ENCODE peak calls at places on chromosomes 11 and 22, in five cellular contexts. J is psoas muscle; D is Panc1; R is fibroblast of lung; G is CD4-positive, alpha-beta T cell. V is an unnamed sample.

GRCh38 chr11:73348838-73349237 is 27.4 kb upstream of the RELT start:
- DNase-seq in R (no peak), G (no peak), D (no peak), J (no peak), V (no peak)

GRCh38 chr11:27909386-27909785 is 198.6 kb downstream of the KIF18A start:
- DNase-seq in D (no peak), G (no peak), J (no peak), R (no peak), V (no peak)

GRCh38 chr11:73194593-73194992 is 23.5 kb upstream of the P2RY2 start:
- DNase-seq in G (no peak), D (no peak), J (peak; percentile 19), R (no peak), V (no peak)

GRCh38 chr11:48020092-48020755 is 39.9 kb downstream of the PTPRJ start:
- DNase-seq in R (no peak), D (no peak), J (no peak), G (no peak), V (no peak)

GRCh38 chr11:68271023-68271780 is 571 bp downstream of the C11orf24 start:
- DNase-seq in D (peak; percentile 18), R (peak; percentile 85), G (peak; percentile 55), J (peak; percentile 75), V (peak; percentile 61)

GRCh38 chr11:94782446-94782845 is 14.3 kb downstream of the AMOTL1 start:
- DNase-seq in R (no peak), D (no peak), J (no peak), G (no peak), V (no peak)

GRCh38 chr22:50027639-50028537 is 15.3 kb upstream of the IL17REL start:
- DNase-seq in R (peak; percentile 9), J (no peak), G (peak; percentile 41), D (no peak), V (no peak)

GRCh38 chr11:107777094-107777493 is 65.2 kb upstream of the SLN start:
- DNase-seq in D (no peak), J (no peak), G (no peak), R (no peak), V (no peak)

GRCh38 chr11:123300874-123301695 is 106.0 kb upstream of the CLMP start:
- DNase-seq in G (no peak), J (no peak), D (peak; percentile 48), R (peak; percentile 63), V (peak; percentile 42)

GRCh38 chr22:43400449-43400848 is 11.4 kb upstream of the MPPED1 start:
- DNase-seq in G (no peak), D (no peak), R (no peak), J (no peak), V (no peak)

GRCh38 chr22:39384750-39385480 is 14.7 kb upstream of the TAB1 start:
- DNase-seq in D (no peak), R (no peak), J (no peak), G (no peak), V (no peak)

GRCh38 chr22:37752189-37753061 is 55.3 kb upstream of the GCAT start:
- DNase-seq in D (peak; percentile 58), J (peak; percentile 97), R (peak; percentile 90), G (no peak), V (peak; percentile 47)

GRCh38 chr11:66332371-66333219 is 3.6 kb downstream of the RIN1 start:
- DNase-seq in G (no peak), D (no peak), R (no peak), J (peak; percentile 34), V (no peak)

GRCh38 chr11:29435421-29435820 is 581.4 kb downstream of the KCNA4 start:
- DNase-seq in J (no peak), R (peak; percentile 37), D (no peak), G (no peak), V (no peak)

GRCh38 chr11:61531033-61531432 is 22.5 kb downstream of the LRRC10B start:
- DNase-seq in R (no peak), D (no peak), G (no peak), J (no peak), V (no peak)

GRCh38 chr11:128720522-128720985 is 26.7 kb downstream of the FLI1 start:
- DNase-seq in J (no peak), D (no peak), G (peak; percentile 33), R (peak; percentile 62), V (no peak)

GRCh38 chr11:3920148-3920852 is 64.8 kb downstream of the STIM1 start:
- DNase-seq in G (peak; percentile 53), J (peak; percentile 65), R (peak; percentile 78), D (no peak), V (no peak)

DNA sequence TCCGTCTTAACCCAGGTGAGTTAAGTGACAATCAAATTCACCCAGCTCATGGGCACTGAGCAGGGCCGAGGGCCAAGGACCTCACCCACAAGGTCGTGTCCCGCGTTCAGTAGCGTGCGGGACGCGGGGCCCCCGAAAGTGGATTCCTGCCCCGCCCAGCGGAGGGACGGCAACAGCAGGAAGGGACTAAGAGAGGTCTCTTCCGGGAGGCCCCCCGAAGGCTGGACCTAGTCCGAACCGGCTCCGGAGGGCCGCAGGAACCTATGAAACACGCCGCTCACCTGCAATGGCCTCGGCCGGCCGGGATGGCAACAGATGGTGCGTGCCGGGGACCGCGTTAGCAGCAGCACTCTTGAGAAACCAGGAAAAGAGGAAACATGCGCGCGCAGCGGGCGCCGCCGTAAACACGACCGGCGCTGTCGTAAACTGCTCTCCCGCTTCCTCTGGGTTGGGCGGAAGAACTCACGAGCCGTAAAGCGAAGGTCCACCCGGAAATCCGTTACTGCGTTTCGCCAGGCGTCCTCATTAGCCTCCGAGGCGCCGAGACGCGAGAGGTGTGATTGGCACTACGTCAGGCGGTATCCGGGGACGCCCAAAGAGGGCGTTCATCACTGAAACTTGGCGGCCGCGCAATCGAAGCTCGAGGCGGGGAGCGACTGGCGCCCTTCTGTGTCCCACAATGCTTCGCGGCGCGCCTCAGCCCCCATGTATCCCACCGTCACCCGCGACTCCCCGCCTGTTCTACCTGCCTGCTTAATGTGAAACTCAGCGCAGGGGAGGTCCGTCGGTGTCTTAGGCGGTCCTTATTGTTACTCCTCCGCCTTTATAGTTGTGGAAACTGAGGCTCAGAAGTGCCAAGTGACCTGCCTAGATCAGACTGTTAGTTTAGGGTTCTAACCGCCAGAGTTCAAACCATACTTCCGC is at the start of gene EIF3D:
- DNase-seq in R (peak; percentile 100), G (peak; percentile 99), D (peak; percentile 96), J (peak; percentile 99), V (peak; percentile 98)
- TF ChIP-seq CTCF in R (no peak), G (no peak), D (no peak), J (no peak), V (no peak)

GRCh38 chr22:40709752-40710413 is 30.6 kb downstream of the MCHR1 start:
- DNase-seq in J (no peak), R (no peak), G (no peak), D (no peak), V (peak; percentile 65)
- H3K27ac ChIP-seq in J (peak overlapping the region; percentile 30), R (peak overlapping the region; percentile 70), G (no peak overlapping the region), D (peak overlapping the region; percentile 84), V (peak overlapping the region; percentile 80)

GRCh38 chr22:45008853-45009751 is 703 bp downstream of the PHF21B start:
- DNase-seq in R (no peak), J (no peak), D (no peak), G (no peak), V (no peak)

GRCh38 chr22:45007946-45008852 is 1.6 kb downstream of the PHF21B start:
- DNase-seq in D (no peak), R (peak; percentile 15), G (no peak), J (no peak), V (no peak)

GRCh38 chr22:45006873-45007246 is 2.9 kb downstream of the PHF21B start:
- DNase-seq in J (no peak), D (no peak), G (no peak), R (no peak), V (no peak)

GRCh38 chr22:45007247-45007945 is 2.4 kb downstream of the PHF21B start:
- DNase-seq in R (peak; percentile 55), D (no peak), G (no peak), J (no peak), V (no peak)

DNA sequence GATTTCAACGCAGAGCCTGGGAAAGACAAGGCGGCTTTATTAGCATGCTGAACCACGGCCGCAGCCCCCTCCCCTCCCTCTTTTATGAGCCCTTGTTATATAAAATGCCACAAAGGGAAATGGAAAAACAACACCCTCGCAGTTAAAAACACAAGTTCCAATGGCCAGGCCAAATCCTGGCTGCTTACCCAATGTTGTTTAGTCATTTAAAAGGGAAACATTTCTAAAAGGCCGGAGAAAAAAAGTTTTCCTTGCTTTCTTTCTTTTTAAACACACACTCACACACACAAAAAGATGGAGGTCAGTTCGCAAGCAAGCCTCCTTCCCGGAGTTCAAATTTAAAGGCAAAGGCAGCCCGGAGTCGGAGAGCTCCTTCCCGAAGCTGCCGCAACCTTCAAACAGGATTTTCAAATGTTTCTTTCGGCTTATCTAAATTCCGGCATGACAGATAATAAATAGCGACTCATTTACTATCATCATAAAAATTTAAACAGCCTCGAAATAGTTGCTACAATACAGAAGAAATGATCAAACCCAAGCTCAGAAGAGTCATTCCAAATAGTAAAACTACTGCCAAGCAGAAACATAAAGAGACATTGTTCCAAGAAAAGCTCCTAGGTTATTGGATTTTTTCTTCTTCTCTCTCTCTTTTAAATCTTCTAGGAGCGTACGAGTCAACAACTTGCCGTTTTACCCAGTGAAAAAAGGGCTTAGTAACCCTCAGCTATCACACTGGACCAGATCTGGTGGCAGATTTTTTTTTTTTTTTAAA is 3.5 kb downstream of the PHF21B start:
- DNase-seq in J (no peak), D (no peak), G (no peak), R (no peak), V (no peak)
- H3K27me3 ChIP-seq in J (peaks cover 86% of the 10 kb centered on the region), D (no peaks in the 10 kb centered on the region), G (peaks cover 69% of the 10 kb centered on the region), R (peaks cover 27% of the 10 kb centered on the region), V (peaks cover 57% of the 10 kb centered on the region)

DNA sequence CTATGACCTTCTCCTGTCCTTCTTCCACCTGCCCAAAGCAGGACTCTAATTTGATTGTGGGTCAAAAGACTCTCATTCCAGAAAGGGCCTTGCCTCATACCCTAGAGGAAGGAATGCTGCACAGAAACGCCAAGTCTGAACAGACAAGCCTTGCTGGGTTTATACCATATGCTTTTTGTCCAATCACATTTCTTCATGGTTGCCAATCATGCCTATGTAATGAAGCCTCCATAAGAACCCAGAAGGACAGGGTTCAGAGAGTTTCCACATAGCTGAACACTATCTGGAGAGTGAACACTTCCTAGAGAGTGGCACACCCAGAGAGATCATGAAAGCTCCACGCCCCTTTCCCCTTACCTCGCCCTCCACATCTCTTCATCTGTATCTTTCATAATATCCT is 4.8 kb upstream of the SAA2 start:
- DNase-seq in R (no peak), G (no peak), D (no peak), J (no peak), V (no peak)
- TF ChIP-seq CTCF in R (no peak), G (no peak), D (no peak), J (no peak), V (no peak)

GRCh38 chr22:36461665-36462474 is 19.6 kb downstream of the TXN2 start:
- DNase-seq in D (no peak), R (peak; percentile 97), G (no peak), J (peak; percentile 77), V (peak; percentile 93)
- H3K27ac ChIP-seq in D (peak overlapping the region; percentile 88), R (no peak overlapping the region), G (no peak overlapping the region), J (peak overlapping the region; percentile 97), V (peak overlapping the region; percentile 89)

V was measured in AG04450.